ENCODE peak calls at places on chromosome 21, in nine cellular contexts. W is heart left ventricle, J is LoVo, P is HT-29, B is HT1080, T is activated T-helper 1 cell treated with Interleukin-2 at 50 U/mL for 16 hours, Y is AG09309, O is T-cell, N is SK-N-DZ. M is an unnamed sample.

GRCh38 chr21:36504067-36505058 is 24.4 kb upstream of the CLDN14 start:
- DNase-seq in W (no peak), J (peak), P (peak), B (no peak), T (no peak), Y (peak), O (no peak), N (peak), M (peak)

GRCh38 chr21:18832950-18833349 is 429.4 kb upstream of the TMPRSS15 start:
- DNase-seq in W (no peak), J (peak), P (no peak), B (peak), T (no peak), Y (no peak), O (no peak), N (peak), M (peak)

GRCh38 chr21:28776251-28776650 is 216.4 kb downstream of the LTN1 start:
- DNase-seq in W (no peak), J (no peak), P (no peak), B (peak), T (no peak), Y (peak), O (no peak), N (no peak), M (peak)

GRCh38 chr21:15141236-15141970 is 76.6 kb upstream of the NRIP1 start:
- DNase-seq in W (no peak), J (peak), P (peak), B (no peak), T (no peak), Y (no peak), O (no peak), N (no peak), M (no peak)

GRCh38 chr21:31236528-31236927 is 107.5 kb downstream of the TIAM1 start:
- DNase-seq in W (no peak), J (no peak), P (no peak), B (peak), T (no peak), Y (no peak), O (no peak), N (no peak), M (no peak)

GRCh38 chr21:20739421-20739820 is 258.8 kb upstream of the NCAM2 start:
- DNase-seq in W (no peak), J (no peak), P (peak), B (peak), T (no peak), Y (no peak), O (no peak), N (peak), M (no peak)

GRCh38 chr21:35611752-35612151 is 448.6 kb downstream of the SETD4 start:
- DNase-seq in W (no peak), J (no peak), P (no peak), B (no peak), T (no peak), Y (no peak), O (no peak), N (no peak), M (peak)

GRCh38 chr21:42688841-42689371 is 35.5 kb downstream of the PDE9A start:
- DNase-seq in W (no peak), J (no peak), P (no peak), B (no peak), T (no peak), Y (no peak), O (no peak), N (no peak), M (no peak)

M was measured in amniotic epithelial cell.